ENCODE peak calls at places on chromosomes 13 and 19, in seven cellular contexts. One of them, this sample, is unnamed. For H3K4me1 and H3K79me2, the result is how much of the 10 kb centered on the place peaks cover.

GRCh38 chr19:4502282-4503223 is 15.7 kb downstream of the PLIN4 start:
- DNase-seq in neural progenitor cell: no peak
- DNase-seq in GM12878: no peak
- DNase-seq in mesendoderm: no peak
- DNase-seq in HepG2: no peak
- DNase-seq in PC-3: no peak
- DNase-seq in hepatocyte: no peak
- DNase-seq in this sample: no peak

GRCh38 chr19:19554074-19555023 is 16.3 kb downstream of the CILP2 start:
- DNase-seq in neural progenitor cell: peak
- DNase-seq in GM12878: no peak
- DNase-seq in mesendoderm: peak
- DNase-seq in HepG2: no peak
- DNase-seq in PC-3: peak
- DNase-seq in hepatocyte: peak
- DNase-seq in this sample: no peak

GRCh38 chr19:9877775-9878510 is 42.8 kb downstream of the PIN1 start:
- DNase-seq in neural progenitor cell: no peak
- DNase-seq in GM12878: no peak
- DNase-seq in mesendoderm: no peak
- DNase-seq in HepG2: no peak
- DNase-seq in PC-3: peak
- DNase-seq in hepatocyte: no peak
- DNase-seq in this sample: peak

GRCh38 chr19:48419158-48419920 is 25.9 kb downstream of the GRIN2D start:
- DNase-seq in neural progenitor cell: peak
- DNase-seq in GM12878: peak
- DNase-seq in mesendoderm: peak
- DNase-seq in HepG2: no peak
- DNase-seq in PC-3: peak
- DNase-seq in hepatocyte: no peak
- DNase-seq in this sample: peak

GRCh38 chr19:39054091-39054470 is 21.7 kb upstream of the FBXO27 start:
- DNase-seq in neural progenitor cell: no peak
- DNase-seq in GM12878: no peak
- DNase-seq in mesendoderm: no peak
- DNase-seq in HepG2: no peak
- DNase-seq in PC-3: no peak
- DNase-seq in hepatocyte: no peak
- DNase-seq in this sample: no peak

GRCh38 chr13:102369303-102369702 is 32.5 kb downstream of the FGF14 start:
- DNase-seq in neural progenitor cell: no peak
- DNase-seq in GM12878: no peak
- DNase-seq in mesendoderm: peak
- DNase-seq in HepG2: no peak
- DNase-seq in PC-3: peak
- DNase-seq in hepatocyte: no peak
- DNase-seq in this sample: no peak

GRCh38 chr13:20399515-20399914 is 126.1 kb downstream of the CRYL1 start:
- DNase-seq in neural progenitor cell: no peak
- DNase-seq in GM12878: no peak
- DNase-seq in mesendoderm: no peak
- DNase-seq in HepG2: no peak
- DNase-seq in PC-3: no peak
- DNase-seq in hepatocyte: no peak
- DNase-seq in this sample: no peak

GRCh38 chr13:33838567-33839131 is 20.7 kb downstream of the RFC3 start:
- DNase-seq in neural progenitor cell: no peak
- DNase-seq in GM12878: no peak
- DNase-seq in mesendoderm: no peak
- DNase-seq in HepG2: no peak
- DNase-seq in PC-3: no peak
- DNase-seq in hepatocyte: no peak
- DNase-seq in this sample: no peak

GRCh38 chr13:97282705-97283104 is 60.6 kb downstream of the MBNL2 start:
- DNase-seq in neural progenitor cell: no peak
- DNase-seq in GM12878: no peak
- DNase-seq in mesendoderm: no peak
- DNase-seq in HepG2: no peak
- DNase-seq in PC-3: no peak
- DNase-seq in hepatocyte: no peak
- DNase-seq in this sample: no peak
- H3K4me1 ChIP-seq in neural progenitor cell: under half
- H3K4me1 ChIP-seq in GM12878: under half
- H3K4me1 ChIP-seq in mesendoderm: under half
- H3K4me1 ChIP-seq in HepG2: half or more
- H3K4me1 ChIP-seq in PC-3: under half
- H3K4me1 ChIP-seq in hepatocyte: under half
- H3K4me1 ChIP-seq in this sample: under half

GRCh38 chr19:327291-328024 is 17.1 kb downstream of the MIER2 start:
- DNase-seq in neural progenitor cell: no peak
- DNase-seq in GM12878: no peak
- DNase-seq in mesendoderm: no peak
- DNase-seq in HepG2: no peak
- DNase-seq in PC-3: no peak
- DNase-seq in hepatocyte: no peak
- DNase-seq in this sample: no peak

GRCh38 chr19:328025-328505 is 16.5 kb downstream of the MIER2 start:
- DNase-seq in neural progenitor cell: no peak
- DNase-seq in GM12878: no peak
- DNase-seq in mesendoderm: no peak
- DNase-seq in HepG2: no peak
- DNase-seq in PC-3: no peak
- DNase-seq in hepatocyte: no peak
- DNase-seq in this sample: no peak

GRCh38 chr19:326851-327250 is 17.7 kb downstream of the MIER2 start:
- DNase-seq in neural progenitor cell: no peak
- DNase-seq in GM12878: no peak
- DNase-seq in mesendoderm: no peak
- DNase-seq in HepG2: no peak
- DNase-seq in PC-3: no peak
- DNase-seq in hepatocyte: no peak
- DNase-seq in this sample: no peak

GRCh38 chr19:329876-330275 is 14.7 kb downstream of the MIER2 start:
- DNase-seq in neural progenitor cell: no peak
- DNase-seq in GM12878: no peak
- DNase-seq in mesendoderm: no peak
- DNase-seq in HepG2: no peak
- DNase-seq in PC-3: no peak
- DNase-seq in hepatocyte: no peak
- DNase-seq in this sample: no peak

DNA sequence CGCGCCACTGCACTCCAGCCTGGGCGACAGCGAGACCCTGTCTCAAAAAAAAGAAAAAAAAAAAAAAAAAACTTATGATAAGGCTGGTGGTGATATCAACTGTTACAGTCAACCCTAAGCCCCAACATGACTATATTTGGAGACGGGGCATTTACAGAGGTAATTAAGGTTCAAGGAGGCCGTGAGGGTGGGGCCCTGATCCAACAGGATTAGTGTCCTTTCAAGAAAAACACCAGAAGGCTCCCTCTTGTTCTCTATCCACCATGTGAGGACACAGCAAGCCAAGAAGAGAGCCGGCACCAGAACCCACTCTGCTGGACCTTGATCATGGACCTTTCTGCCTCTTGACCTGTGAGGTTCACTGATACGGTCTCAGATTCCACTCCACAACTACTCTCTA is 14.1 kb downstream of the MIER2 start:
- DNase-seq in neural progenitor cell: no peak
- DNase-seq in GM12878: no peak
- DNase-seq in mesendoderm: no peak
- DNase-seq in HepG2: no peak
- DNase-seq in PC-3: no peak
- DNase-seq in hepatocyte: no peak
- DNase-seq in this sample: no peak
- H3K79me2 ChIP-seq in neural progenitor cell: half or more
- H3K79me2 ChIP-seq in GM12878: under half
- H3K79me2 ChIP-seq in mesendoderm: under half
- H3K79me2 ChIP-seq in HepG2: under half
- H3K79me2 ChIP-seq in PC-3: under half
- H3K79me2 ChIP-seq in hepatocyte: half or more
- H3K79me2 ChIP-seq in this sample: under half

DNA sequence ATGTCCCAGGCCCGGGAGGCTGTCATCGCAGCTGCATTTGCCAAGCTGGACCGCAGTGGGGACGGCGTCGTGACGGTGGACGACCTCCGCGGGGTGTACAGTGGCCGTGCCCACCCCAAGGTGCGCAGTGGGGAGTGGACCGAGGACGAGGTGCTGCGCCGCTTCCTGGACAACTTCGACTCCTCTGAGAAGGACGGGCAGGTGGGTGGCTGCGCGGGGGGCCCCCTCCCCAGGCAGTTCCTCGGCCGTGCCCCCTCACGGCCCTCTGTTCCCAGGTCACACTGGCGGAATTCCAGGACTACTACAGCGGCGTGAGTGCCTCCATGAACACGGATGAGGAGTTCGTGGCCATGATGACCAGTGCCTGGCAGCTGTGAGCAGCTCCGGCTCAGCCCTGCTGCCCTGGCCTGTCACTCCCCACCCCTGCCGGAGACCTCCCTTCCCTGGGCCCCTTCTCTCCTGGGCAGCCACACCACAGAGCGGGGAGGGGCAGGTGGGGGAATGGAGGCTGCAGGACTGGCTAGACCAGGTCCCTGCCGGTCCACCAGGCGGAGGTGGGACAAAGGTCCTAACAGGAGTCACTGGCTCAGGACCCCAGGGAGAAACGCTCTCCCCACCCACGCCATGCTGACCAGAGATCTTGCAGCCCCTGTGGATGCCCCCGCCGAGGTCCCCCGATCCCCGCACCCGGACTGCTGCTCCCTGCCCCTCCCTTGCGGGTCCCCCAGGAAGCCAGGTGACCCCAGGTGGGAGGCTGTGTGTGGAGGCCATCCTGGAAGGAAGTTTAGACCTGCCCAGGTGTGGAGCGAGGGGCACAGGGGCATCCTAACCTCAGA is 1.1 kb downstream of the CAPS start:
- DNase-seq in neural progenitor cell: no peak
- DNase-seq in GM12878: no peak
- DNase-seq in mesendoderm: no peak
- DNase-seq in HepG2: no peak
- DNase-seq in PC-3: peak
- DNase-seq in hepatocyte: peak
- DNase-seq in this sample: peak
- H3K4me3 ChIP-seq in neural progenitor cell: no peak
- H3K4me3 ChIP-seq in GM12878: no peak
- H3K4me3 ChIP-seq in mesendoderm: no peak
- H3K4me3 ChIP-seq in HepG2: no peak
- H3K4me3 ChIP-seq in PC-3: peak
- H3K4me3 ChIP-seq in hepatocyte: no peak
- H3K4me3 ChIP-seq in this sample: peak

DNA sequence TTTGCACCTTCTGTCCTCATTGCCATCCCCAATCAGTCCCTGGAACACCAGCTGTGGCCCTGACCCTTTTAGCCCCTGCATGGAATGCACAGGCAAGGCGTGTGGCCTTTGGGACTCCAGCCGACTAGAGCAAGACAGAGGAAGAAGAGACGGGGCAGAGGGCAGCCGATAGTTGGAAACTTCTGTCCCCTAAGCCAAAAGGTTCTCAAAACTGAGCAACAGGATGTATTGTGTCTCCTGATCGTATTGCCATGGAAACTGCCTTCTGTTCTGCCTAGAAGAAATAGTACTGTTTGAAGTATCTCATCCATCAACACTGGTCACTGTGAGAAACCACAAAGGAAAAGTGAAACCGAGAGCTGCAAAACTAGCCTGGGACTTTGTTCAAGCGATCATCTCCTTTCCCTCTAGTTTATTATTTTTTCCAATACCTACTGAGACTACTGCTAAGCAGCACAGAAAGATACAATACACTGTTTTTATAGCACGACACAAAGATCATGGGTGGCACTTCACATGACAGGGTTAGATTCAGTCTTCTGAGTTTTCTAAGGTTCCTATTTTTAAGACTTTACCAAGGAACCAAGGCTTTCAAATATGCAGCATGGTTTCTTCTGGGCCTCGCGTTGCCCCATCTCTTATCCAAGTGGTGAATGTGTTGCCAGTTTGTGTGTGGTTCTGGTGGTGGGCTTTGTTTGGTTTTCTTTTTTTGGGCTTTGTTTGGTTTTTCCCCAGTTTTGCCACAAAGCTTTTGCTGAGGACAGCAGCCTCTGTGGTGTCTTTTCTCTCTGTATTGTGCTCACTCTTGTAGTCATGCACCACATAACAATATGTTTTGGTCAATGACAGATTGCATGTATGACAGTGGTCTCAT is 49.3 kb upstream of the GPR183 start:
- DNase-seq in neural progenitor cell: no peak
- DNase-seq in GM12878: peak
- DNase-seq in mesendoderm: no peak
- DNase-seq in HepG2: no peak
- DNase-seq in PC-3: no peak
- DNase-seq in hepatocyte: no peak
- DNase-seq in this sample: no peak
- H3K4me1 ChIP-seq in neural progenitor cell: under half
- H3K4me1 ChIP-seq in GM12878: half or more
- H3K4me1 ChIP-seq in mesendoderm: under half
- H3K4me1 ChIP-seq in HepG2: under half
- H3K4me1 ChIP-seq in PC-3: under half
- H3K4me1 ChIP-seq in hepatocyte: under half
- H3K4me1 ChIP-seq in this sample: under half

GRCh38 chr13:73914119-73914518 is 220.1 kb downstream of the KLF12 start:
- DNase-seq in neural progenitor cell: no peak
- DNase-seq in GM12878: no peak
- DNase-seq in mesendoderm: peak
- DNase-seq in HepG2: no peak
- DNase-seq in PC-3: no peak
- DNase-seq in hepatocyte: no peak
- DNase-seq in this sample: no peak
- H3K79me2 ChIP-seq in neural progenitor cell: under half
- H3K79me2 ChIP-seq in GM12878: under half
- H3K79me2 ChIP-seq in mesendoderm: under half
- H3K79me2 ChIP-seq in HepG2: under half
- H3K79me2 ChIP-seq in PC-3: under half
- H3K79me2 ChIP-seq in hepatocyte: under half
- H3K79me2 ChIP-seq in this sample: under half